ENCODE peak calls at places on chromosomes 1 and 21, in ten cellular contexts. One of them, this sample, is unnamed. For H3K36me3, H3K27me3 and H3K9me3, the result is how much of the 10 kb centered on the place peaks cover.

GRCh38 chr1:111907321-111907720 is 82.1 kb downstream of the KCND3 start:
- DNase-seq in IMR-90: no peak
- DNase-seq in fibroblast of lung: no peak
- DNase-seq in endodermal cell: peak
- DNase-seq in testis: no peak
- DNase-seq in cardiac muscle cell: no peak
- DNase-seq in upper lobe of right lung: no peak
- DNase-seq in left lung: no peak
- DNase-seq in mammary epithelial cell: peak
- DNase-seq in CD8-positive, alpha-beta T cell: no peak
- DNase-seq in this sample: no peak

GRCh38 chr1:234955107-234955731 is 173.4 kb downstream of the TOMM20 start:
- DNase-seq in upper lobe of right lung: peak
- DNase-seq in left lung: peak
- DNase-seq in endodermal cell: no peak
- DNase-seq in CD8-positive, alpha-beta T cell: peak
- DNase-seq in cardiac muscle cell: peak
- DNase-seq in IMR-90: peak
- DNase-seq in fibroblast of lung: peak
- DNase-seq in testis: peak
- DNase-seq in mammary epithelial cell: no peak
- DNase-seq in this sample: no peak

GRCh38 chr1:232435746-232436145 is 194.2 kb downstream of the SIPA1L2 start:
- DNase-seq in IMR-90: peak
- DNase-seq in testis: no peak
- DNase-seq in mammary epithelial cell: no peak
- DNase-seq in cardiac muscle cell: peak
- DNase-seq in left lung: no peak
- DNase-seq in CD8-positive, alpha-beta T cell: no peak
- DNase-seq in upper lobe of right lung: no peak
- DNase-seq in endodermal cell: no peak
- DNase-seq in fibroblast of lung: peak
- DNase-seq in this sample: no peak

GRCh38 chr1:26021647-26022403 is at the start of gene EXTL1:
- DNase-seq in fibroblast of lung: peak
- DNase-seq in endodermal cell: peak
- DNase-seq in IMR-90: peak
- DNase-seq in left lung: no peak
- DNase-seq in CD8-positive, alpha-beta T cell: no peak
- DNase-seq in cardiac muscle cell: peak
- DNase-seq in testis: peak
- DNase-seq in upper lobe of right lung: no peak
- DNase-seq in mammary epithelial cell: no peak
- DNase-seq in this sample: peak

GRCh38 chr1:194813109-194813508 is 1626.7 kb upstream of the B3GALT2 start:
- DNase-seq in CD8-positive, alpha-beta T cell: no peak
- DNase-seq in mammary epithelial cell: peak
- DNase-seq in left lung: no peak
- DNase-seq in fibroblast of lung: no peak
- DNase-seq in cardiac muscle cell: no peak
- DNase-seq in IMR-90: no peak
- DNase-seq in testis: no peak
- DNase-seq in upper lobe of right lung: no peak
- DNase-seq in endodermal cell: no peak
- DNase-seq in this sample: no peak

GRCh38 chr1:1605034-1605591 is 5.2 kb upstream of the FNDC10 start:
- DNase-seq in fibroblast of lung: no peak
- DNase-seq in mammary epithelial cell: no peak
- DNase-seq in left lung: peak
- DNase-seq in testis: no peak
- DNase-seq in upper lobe of right lung: peak
- DNase-seq in IMR-90: no peak
- DNase-seq in endodermal cell: peak
- DNase-seq in CD8-positive, alpha-beta T cell: no peak
- DNase-seq in cardiac muscle cell: no peak
- DNase-seq in this sample: no peak

GRCh38 chr21:36707763-36708511 is 9.0 kb downstream of the SIM2 start:
- DNase-seq in upper lobe of right lung: peak
- DNase-seq in cardiac muscle cell: no peak
- DNase-seq in left lung: no peak
- DNase-seq in IMR-90: no peak
- DNase-seq in endodermal cell: peak
- DNase-seq in fibroblast of lung: no peak
- DNase-seq in mammary epithelial cell: no peak
- DNase-seq in CD8-positive, alpha-beta T cell: no peak
- DNase-seq in testis: no peak
- DNase-seq in this sample: no peak

GRCh38 chr1:236608930-236609726 is 4.8 kb upstream of the HEATR1 start:
- DNase-seq in testis: peak
- DNase-seq in IMR-90: peak
- DNase-seq in left lung: no peak
- DNase-seq in mammary epithelial cell: peak
- DNase-seq in fibroblast of lung: peak
- DNase-seq in CD8-positive, alpha-beta T cell: no peak
- DNase-seq in cardiac muscle cell: peak
- DNase-seq in endodermal cell: peak
- DNase-seq in upper lobe of right lung: no peak
- DNase-seq in this sample: peak

GRCh38 chr1:182588460-182589396 is at the start of gene RNASEL:
- DNase-seq in IMR-90: peak
- DNase-seq in cardiac muscle cell: peak
- DNase-seq in testis: peak
- DNase-seq in mammary epithelial cell: peak
- DNase-seq in fibroblast of lung: peak
- DNase-seq in upper lobe of right lung: peak
- DNase-seq in left lung: peak
- DNase-seq in CD8-positive, alpha-beta T cell: peak
- DNase-seq in endodermal cell: peak
- DNase-seq in this sample: no peak

GRCh38 chr21:44800971-44801467 is 601 bp downstream of the UBE2G2 start:
- DNase-seq in cardiac muscle cell: peak
- DNase-seq in left lung: no peak
- DNase-seq in fibroblast of lung: peak
- DNase-seq in endodermal cell: peak
- DNase-seq in mammary epithelial cell: peak
- DNase-seq in testis: no peak
- DNase-seq in IMR-90: peak
- DNase-seq in upper lobe of right lung: no peak
- DNase-seq in CD8-positive, alpha-beta T cell: peak
- DNase-seq in this sample: no peak

GRCh38 chr1:11842154-11843041 is 5.2 kb downstream of the NPPA start:
- DNase-seq in upper lobe of right lung: no peak
- DNase-seq in fibroblast of lung: no peak
- DNase-seq in CD8-positive, alpha-beta T cell: peak
- DNase-seq in testis: peak
- DNase-seq in cardiac muscle cell: peak
- DNase-seq in mammary epithelial cell: no peak
- DNase-seq in endodermal cell: no peak
- DNase-seq in IMR-90: peak
- DNase-seq in left lung: no peak
- DNase-seq in this sample: peak
- H3K36me3 ChIP-seq in upper lobe of right lung: half or more
- H3K36me3 ChIP-seq in fibroblast of lung: under half
- H3K36me3 ChIP-seq in CD8-positive, alpha-beta T cell: under half
- H3K36me3 ChIP-seq in testis: under half
- H3K36me3 ChIP-seq in cardiac muscle cell: under half
- H3K36me3 ChIP-seq in mammary epithelial cell: under half
- H3K36me3 ChIP-seq in endodermal cell: half or more
- H3K36me3 ChIP-seq in IMR-90: half or more
- H3K36me3 ChIP-seq in left lung: under half
- H3K36me3 ChIP-seq in this sample: under half

DNA sequence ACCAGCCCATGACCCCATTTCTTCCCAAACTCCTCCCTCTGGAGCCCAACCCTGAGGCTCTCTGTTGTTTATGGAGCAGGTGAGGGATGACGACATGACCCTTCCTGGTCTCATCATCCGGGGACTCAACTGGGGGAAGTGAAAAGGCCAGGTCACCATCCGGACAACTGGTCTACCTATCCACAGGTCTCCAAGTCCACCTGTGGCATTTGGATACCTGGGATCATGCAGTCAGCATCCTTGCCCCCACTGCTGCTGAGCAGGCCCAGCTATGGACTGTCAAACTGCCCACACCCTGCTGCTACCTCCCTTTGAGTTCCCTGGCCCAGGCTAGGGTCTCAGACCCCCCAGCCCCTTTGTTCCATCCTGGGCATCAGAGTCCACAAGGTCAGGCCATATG is 60.0 kb upstream of the LAPTM5 start:
- DNase-seq in fibroblast of lung: no peak
- DNase-seq in cardiac muscle cell: no peak
- DNase-seq in upper lobe of right lung: no peak
- DNase-seq in left lung: no peak
- DNase-seq in CD8-positive, alpha-beta T cell: no peak
- DNase-seq in testis: no peak
- DNase-seq in mammary epithelial cell: no peak
- DNase-seq in IMR-90: no peak
- DNase-seq in endodermal cell: no peak
- DNase-seq in this sample: no peak
- H3K27me3 ChIP-seq in fibroblast of lung: under half
- H3K27me3 ChIP-seq in cardiac muscle cell: under half
- H3K27me3 ChIP-seq in upper lobe of right lung: under half
- H3K27me3 ChIP-seq in left lung: half or more
- H3K27me3 ChIP-seq in CD8-positive, alpha-beta T cell: under half
- H3K27me3 ChIP-seq in testis: under half
- H3K27me3 ChIP-seq in mammary epithelial cell: under half
- H3K27me3 ChIP-seq in IMR-90: under half
- H3K27me3 ChIP-seq in endodermal cell: under half
- H3K27me3 ChIP-seq in this sample: under half

GRCh38 chr21:7947422-7947821 is 2574.0 kb upstream of the TPTE start:
- DNase-seq in mammary epithelial cell: no peak
- DNase-seq in cardiac muscle cell: no peak
- DNase-seq in testis: no peak
- DNase-seq in endodermal cell: no peak
- DNase-seq in upper lobe of right lung: no peak
- DNase-seq in fibroblast of lung: no peak
- DNase-seq in left lung: no peak
- DNase-seq in CD8-positive, alpha-beta T cell: no peak
- DNase-seq in IMR-90: no peak
- DNase-seq in this sample: no peak

GRCh38 chr21:7953058-7953457 is 2568.3 kb upstream of the TPTE start:
- DNase-seq in cardiac muscle cell: no peak
- DNase-seq in CD8-positive, alpha-beta T cell: no peak
- DNase-seq in left lung: no peak
- DNase-seq in testis: no peak
- DNase-seq in fibroblast of lung: no peak
- DNase-seq in endodermal cell: no peak
- DNase-seq in mammary epithelial cell: no peak
- DNase-seq in upper lobe of right lung: no peak
- DNase-seq in IMR-90: no peak
- DNase-seq in this sample: no peak

GRCh38 chr21:7957713-7958064 is 2563.7 kb upstream of the TPTE start:
- DNase-seq in fibroblast of lung: no peak
- DNase-seq in CD8-positive, alpha-beta T cell: no peak
- DNase-seq in left lung: no peak
- DNase-seq in cardiac muscle cell: no peak
- DNase-seq in IMR-90: no peak
- DNase-seq in testis: no peak
- DNase-seq in endodermal cell: no peak
- DNase-seq in upper lobe of right lung: no peak
- DNase-seq in mammary epithelial cell: no peak
- DNase-seq in this sample: no peak

GRCh38 chr21:7951854-7952519 is 2569.4 kb upstream of the TPTE start:
- DNase-seq in mammary epithelial cell: no peak
- DNase-seq in upper lobe of right lung: no peak
- DNase-seq in left lung: no peak
- DNase-seq in testis: no peak
- DNase-seq in CD8-positive, alpha-beta T cell: no peak
- DNase-seq in IMR-90: no peak
- DNase-seq in endodermal cell: no peak
- DNase-seq in fibroblast of lung: no peak
- DNase-seq in cardiac muscle cell: no peak
- DNase-seq in this sample: no peak

GRCh38 chr21:7952648-7953047 is 2568.7 kb upstream of the TPTE start:
- DNase-seq in fibroblast of lung: no peak
- DNase-seq in testis: no peak
- DNase-seq in mammary epithelial cell: no peak
- DNase-seq in cardiac muscle cell: no peak
- DNase-seq in left lung: no peak
- DNase-seq in upper lobe of right lung: no peak
- DNase-seq in CD8-positive, alpha-beta T cell: no peak
- DNase-seq in endodermal cell: no peak
- DNase-seq in IMR-90: no peak
- DNase-seq in this sample: no peak
- H3K9me3 ChIP-seq in fibroblast of lung: under half
- H3K9me3 ChIP-seq in testis: under half
- H3K9me3 ChIP-seq in mammary epithelial cell: half or more
- H3K9me3 ChIP-seq in cardiac muscle cell: half or more
- H3K9me3 ChIP-seq in left lung: under half
- H3K9me3 ChIP-seq in upper lobe of right lung: half or more
- H3K9me3 ChIP-seq in CD8-positive, alpha-beta T cell: half or more
- H3K9me3 ChIP-seq in endodermal cell: under half
- H3K9me3 ChIP-seq in IMR-90: half or more
- H3K9me3 ChIP-seq in this sample: under half

DNA sequence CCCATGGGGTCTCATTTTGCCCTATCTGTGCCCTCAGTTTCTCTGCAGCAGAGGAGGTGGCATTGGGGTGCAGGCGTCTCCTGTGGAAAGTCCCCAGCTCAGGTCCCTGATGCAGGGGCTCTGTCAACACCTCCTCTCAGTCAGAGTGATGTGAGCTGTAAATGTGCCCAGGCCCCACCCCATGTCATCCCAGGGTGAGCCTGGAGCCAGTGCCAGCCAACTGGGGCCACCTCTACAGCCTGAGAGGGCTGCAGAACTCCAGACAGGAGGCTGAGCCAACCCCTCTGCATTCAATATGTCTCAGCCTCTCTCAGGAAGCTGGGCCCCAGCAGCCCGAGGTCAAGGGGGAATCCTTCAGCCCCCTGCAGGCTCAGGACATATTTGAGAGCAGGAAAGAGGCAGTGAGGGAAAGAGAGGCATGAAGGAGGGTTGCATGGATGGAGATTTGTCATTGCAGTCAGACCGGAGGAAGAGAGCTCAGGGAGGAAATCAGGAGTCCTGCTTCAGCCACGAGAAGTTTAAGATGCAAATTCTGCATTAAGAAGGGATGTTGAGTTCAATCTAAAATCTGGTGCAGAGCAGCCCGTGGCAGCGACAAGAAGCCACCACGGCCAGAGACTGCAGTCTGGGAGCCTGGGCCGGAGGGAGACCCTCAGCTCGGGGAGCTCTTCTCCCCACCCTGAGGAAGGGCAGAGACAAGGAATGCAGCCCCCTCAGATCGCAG is 288.2 kb upstream of the VAMP3 start:
- DNase-seq in mammary epithelial cell: no peak
- DNase-seq in testis: no peak
- DNase-seq in endodermal cell: no peak
- DNase-seq in upper lobe of right lung: no peak
- DNase-seq in left lung: peak
- DNase-seq in fibroblast of lung: no peak
- DNase-seq in IMR-90: no peak
- DNase-seq in CD8-positive, alpha-beta T cell: no peak
- DNase-seq in cardiac muscle cell: no peak
- DNase-seq in this sample: no peak
- H3K36me3 ChIP-seq in mammary epithelial cell: under half
- H3K36me3 ChIP-seq in testis: under half
- H3K36me3 ChIP-seq in endodermal cell: under half
- H3K36me3 ChIP-seq in upper lobe of right lung: under half
- H3K36me3 ChIP-seq in left lung: under half
- H3K36me3 ChIP-seq in fibroblast of lung: under half
- H3K36me3 ChIP-seq in IMR-90: under half
- H3K36me3 ChIP-seq in CD8-positive, alpha-beta T cell: under half
- H3K36me3 ChIP-seq in cardiac muscle cell: under half
- H3K36me3 ChIP-seq in this sample: under half

GRCh38 chr1:13694886-13695684 is 4.9 kb upstream of the PRDM2 start:
- DNase-seq in IMR-90: no peak
- DNase-seq in mammary epithelial cell: no peak
- DNase-seq in testis: no peak
- DNase-seq in endodermal cell: no peak
- DNase-seq in fibroblast of lung: no peak
- DNase-seq in left lung: no peak
- DNase-seq in cardiac muscle cell: no peak
- DNase-seq in CD8-positive, alpha-beta T cell: no peak
- DNase-seq in upper lobe of right lung: no peak
- DNase-seq in this sample: no peak
- H3K27me3 ChIP-seq in IMR-90: under half
- H3K27me3 ChIP-seq in mammary epithelial cell: under half
- H3K27me3 ChIP-seq in testis: under half
- H3K27me3 ChIP-seq in endodermal cell: under half
- H3K27me3 ChIP-seq in fibroblast of lung: under half
- H3K27me3 ChIP-seq in left lung: under half
- H3K27me3 ChIP-seq in cardiac muscle cell: under half
- H3K27me3 ChIP-seq in CD8-positive, alpha-beta T cell: under half
- H3K27me3 ChIP-seq in upper lobe of right lung: under half
- H3K27me3 ChIP-seq in this sample: under half

This sample was measured in BE2C.